ENCODE peak calls at places on chromosome 16, in eight cellular contexts. One of them, this sample, is unnamed.

GRCh38 chr16:50842589-50842988 is 100.7 kb downstream of the CYLD start:
- DNase-seq in coronary artery: no peak
- DNase-seq in thoracic aorta: no peak
- DNase-seq in GM23338: no peak
- DNase-seq in lower lobe of right lung: no peak
- DNase-seq in OCI-LY7: no peak
- DNase-seq in pancreas: no peak
- DNase-seq in left ventricle myocardium inferior: no peak
- DNase-seq in this sample: no peak

GRCh38 chr16:57372372-57373116 is at the start of gene CX3CL1:
- DNase-seq in coronary artery: no peak
- DNase-seq in thoracic aorta: no peak
- DNase-seq in GM23338: peak; percentile 81
- DNase-seq in lower lobe of right lung: peak; percentile 62
- DNase-seq in OCI-LY7: no peak
- DNase-seq in pancreas: peak; percentile 77
- DNase-seq in left ventricle myocardium inferior: peak; percentile 60
- DNase-seq in this sample: no peak

GRCh38 chr16:69618721-69619120 is 53.0 kb downstream of the NFAT5 start:
- DNase-seq in coronary artery: no peak
- DNase-seq in thoracic aorta: no peak
- DNase-seq in GM23338: no peak
- DNase-seq in lower lobe of right lung: no peak
- DNase-seq in OCI-LY7: no peak
- DNase-seq in pancreas: no peak
- DNase-seq in left ventricle myocardium inferior: no peak
- DNase-seq in this sample: no peak

GRCh38 chr16:56558024-56558747 is 6.7 kb upstream of the MT4 start:
- DNase-seq in coronary artery: no peak
- DNase-seq in thoracic aorta: no peak
- DNase-seq in GM23338: no peak
- DNase-seq in lower lobe of right lung: no peak
- DNase-seq in OCI-LY7: no peak
- DNase-seq in pancreas: peak; percentile 18
- DNase-seq in left ventricle myocardium inferior: no peak
- DNase-seq in this sample: no peak

GRCh38 chr16:25210758-25211157 is 6.0 kb upstream of the AQP8 start:
- DNase-seq in coronary artery: no peak
- DNase-seq in thoracic aorta: no peak
- DNase-seq in GM23338: no peak
- DNase-seq in lower lobe of right lung: no peak
- DNase-seq in OCI-LY7: no peak
- DNase-seq in pancreas: no peak
- DNase-seq in left ventricle myocardium inferior: no peak
- DNase-seq in this sample: no peak

GRCh38 chr16:15597822-15598647 is 44.9 kb downstream of the MARF1 start:
- DNase-seq in coronary artery: no peak
- DNase-seq in thoracic aorta: no peak
- DNase-seq in GM23338: no peak
- DNase-seq in lower lobe of right lung: no peak
- DNase-seq in OCI-LY7: no peak
- DNase-seq in pancreas: no peak
- DNase-seq in left ventricle myocardium inferior: no peak
- DNase-seq in this sample: no peak

GRCh38 chr16:3541527-3542152 is 35.6 kb downstream of the NLRC3 start:
- DNase-seq in coronary artery: no peak
- DNase-seq in thoracic aorta: no peak
- DNase-seq in GM23338: peak; percentile 24
- DNase-seq in lower lobe of right lung: no peak
- DNase-seq in OCI-LY7: no peak
- DNase-seq in pancreas: no peak
- DNase-seq in left ventricle myocardium inferior: no peak
- DNase-seq in this sample: no peak

GRCh38 chr16:19715566-19715965 is 2.5 kb downstream of the KNOP1 start:
- DNase-seq in coronary artery: no peak
- DNase-seq in thoracic aorta: no peak
- DNase-seq in GM23338: no peak
- DNase-seq in lower lobe of right lung: no peak
- DNase-seq in OCI-LY7: no peak
- DNase-seq in pancreas: no peak
- DNase-seq in left ventricle myocardium inferior: no peak
- DNase-seq in this sample: no peak

GRCh38 chr16:47036201-47036600 is 62.7 kb upstream of the DNAJA2 start:
- DNase-seq in coronary artery: no peak
- DNase-seq in thoracic aorta: no peak
- DNase-seq in GM23338: no peak
- DNase-seq in lower lobe of right lung: no peak
- DNase-seq in OCI-LY7: peak; percentile 24
- DNase-seq in pancreas: no peak
- DNase-seq in left ventricle myocardium inferior: no peak
- DNase-seq in this sample: no peak
- TF ChIP-seq CTCF in coronary artery: no peak
- TF ChIP-seq CTCF in thoracic aorta: no peak
- TF ChIP-seq CTCF in GM23338: peak; percentile 8
- TF ChIP-seq CTCF in lower lobe of right lung: no peak
- TF ChIP-seq CTCF in OCI-LY7: peak; percentile 58
- TF ChIP-seq CTCF in pancreas: no peak
- TF ChIP-seq CTCF in left ventricle myocardium inferior: no peak
- TF ChIP-seq CTCF in this sample: peak; percentile 31

DNA sequence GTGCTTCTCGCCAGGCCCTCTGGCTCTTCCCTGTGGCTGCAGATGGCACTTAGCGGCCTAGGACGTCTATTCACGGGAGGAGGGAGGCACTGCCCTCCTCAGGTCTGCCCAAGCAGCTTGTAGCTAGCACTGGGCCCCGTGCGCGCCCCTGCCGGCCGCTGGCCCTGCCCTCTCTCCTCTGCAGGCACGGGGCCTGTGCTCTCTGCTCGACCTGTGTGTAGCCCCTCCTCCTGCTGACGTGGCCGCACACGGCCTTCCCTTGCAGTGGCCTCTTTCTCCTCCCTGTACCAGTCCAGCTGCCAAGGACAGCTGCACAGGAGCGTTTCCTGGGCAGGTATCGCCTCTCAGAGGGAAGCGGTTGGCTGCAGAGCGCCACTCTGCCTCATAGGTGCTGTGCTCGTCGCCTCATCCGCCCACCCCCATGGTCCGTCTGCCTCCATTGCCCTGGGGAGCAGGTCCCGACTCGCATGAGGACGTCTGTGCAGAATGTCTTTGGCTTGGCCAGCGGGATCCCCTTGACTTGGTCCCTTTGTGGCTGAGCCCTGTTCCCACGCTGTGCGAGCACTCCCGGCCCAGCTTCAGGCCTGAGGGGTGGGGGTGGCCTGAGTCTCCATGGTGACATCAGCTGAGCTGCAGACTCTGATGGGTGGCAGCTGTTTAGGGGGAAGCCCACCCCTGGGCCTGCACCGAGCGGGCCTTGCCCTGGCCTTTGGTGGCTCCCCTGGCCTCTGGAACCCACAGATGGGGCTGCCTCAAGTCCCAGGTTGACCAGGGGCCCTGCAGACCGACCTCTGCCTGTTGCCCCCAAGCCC is 34.6 kb downstream of the TSC2 start:
- DNase-seq in coronary artery: no peak
- DNase-seq in thoracic aorta: no peak
- DNase-seq in GM23338: no peak
- DNase-seq in lower lobe of right lung: no peak
- DNase-seq in OCI-LY7: no peak
- DNase-seq in pancreas: peak; percentile 91
- DNase-seq in left ventricle myocardium inferior: no peak
- DNase-seq in this sample: no peak
- TF ChIP-seq CTCF in coronary artery: no peak
- TF ChIP-seq CTCF in thoracic aorta: no peak
- TF ChIP-seq CTCF in GM23338: no peak
- TF ChIP-seq CTCF in lower lobe of right lung: no peak
- TF ChIP-seq CTCF in OCI-LY7: no peak
- TF ChIP-seq CTCF in pancreas: no peak
- TF ChIP-seq CTCF in left ventricle myocardium inferior: peak; percentile 32
- TF ChIP-seq CTCF in this sample: no peak

GRCh38 chr16:87185313-87185712 is 131.9 kb downstream of the C16orf95 start:
- DNase-seq in coronary artery: no peak
- DNase-seq in thoracic aorta: no peak
- DNase-seq in GM23338: no peak
- DNase-seq in lower lobe of right lung: no peak
- DNase-seq in OCI-LY7: no peak
- DNase-seq in pancreas: no peak
- DNase-seq in left ventricle myocardium inferior: no peak
- DNase-seq in this sample: no peak
- TF ChIP-seq CTCF in coronary artery: no peak
- TF ChIP-seq CTCF in thoracic aorta: no peak
- TF ChIP-seq CTCF in GM23338: peak; percentile 32
- TF ChIP-seq CTCF in lower lobe of right lung: no peak
- TF ChIP-seq CTCF in OCI-LY7: no peak
- TF ChIP-seq CTCF in pancreas: no peak
- TF ChIP-seq CTCF in left ventricle myocardium inferior: no peak
- TF ChIP-seq CTCF in this sample: no peak

GRCh38 chr16:49513040-49513439 is 139.4 kb downstream of the C16orf78 start:
- DNase-seq in coronary artery: no peak
- DNase-seq in thoracic aorta: no peak
- DNase-seq in GM23338: peak; percentile 66
- DNase-seq in lower lobe of right lung: peak; percentile 38
- DNase-seq in OCI-LY7: peak; percentile 36
- DNase-seq in pancreas: no peak
- DNase-seq in left ventricle myocardium inferior: no peak
- DNase-seq in this sample: no peak
- TF ChIP-seq CTCF in coronary artery: no peak
- TF ChIP-seq CTCF in thoracic aorta: no peak
- TF ChIP-seq CTCF in GM23338: peak; percentile 71
- TF ChIP-seq CTCF in lower lobe of right lung: peak; percentile 9
- TF ChIP-seq CTCF in OCI-LY7: peak; percentile 51
- TF ChIP-seq CTCF in pancreas: no peak
- TF ChIP-seq CTCF in left ventricle myocardium inferior: peak; percentile 41
- TF ChIP-seq CTCF in this sample: peak; percentile 40

DNA sequence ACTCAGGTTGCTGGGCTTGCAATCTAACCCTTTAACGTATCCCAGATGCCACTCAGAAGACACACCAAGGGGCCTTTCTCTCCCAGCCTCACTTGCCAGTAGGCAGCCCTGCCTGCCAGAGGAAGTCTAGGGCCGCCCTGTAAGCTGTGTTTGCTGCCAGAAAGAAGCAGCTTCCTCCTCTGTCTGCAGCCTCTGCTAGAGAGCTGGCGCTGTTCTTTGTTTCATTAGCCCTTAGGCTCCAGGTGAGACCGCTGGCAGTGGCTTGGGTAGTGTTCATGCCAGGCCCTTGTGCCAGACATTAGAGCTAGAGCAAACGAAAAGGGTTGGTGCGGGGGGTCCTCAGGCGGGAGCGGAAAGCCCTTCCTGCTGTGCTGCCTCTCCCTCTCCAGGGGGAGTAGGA is 8.9 kb downstream of the CTRL start:
- DNase-seq in coronary artery: no peak
- DNase-seq in thoracic aorta: no peak
- DNase-seq in GM23338: no peak
- DNase-seq in lower lobe of right lung: no peak
- DNase-seq in OCI-LY7: no peak
- DNase-seq in pancreas: peak; percentile 28
- DNase-seq in left ventricle myocardium inferior: no peak
- DNase-seq in this sample: no peak
- TF ChIP-seq CTCF in coronary artery: no peak
- TF ChIP-seq CTCF in thoracic aorta: no peak
- TF ChIP-seq CTCF in GM23338: no peak
- TF ChIP-seq CTCF in lower lobe of right lung: no peak
- TF ChIP-seq CTCF in OCI-LY7: no peak
- TF ChIP-seq CTCF in pancreas: no peak
- TF ChIP-seq CTCF in left ventricle myocardium inferior: no peak
- TF ChIP-seq CTCF in this sample: no peak

GRCh38 chr16:88811600-88811849 is 203 bp downstream of the APRT start:
- DNase-seq in coronary artery: no peak
- DNase-seq in thoracic aorta: no peak
- DNase-seq in GM23338: no peak
- DNase-seq in lower lobe of right lung: no peak
- DNase-seq in OCI-LY7: no peak
- DNase-seq in pancreas: no peak
- DNase-seq in left ventricle myocardium inferior: no peak
- DNase-seq in this sample: no peak

GRCh38 chr16:88810868-88811599 is 694 bp downstream of the APRT start:
- DNase-seq in coronary artery: peak; percentile 86
- DNase-seq in thoracic aorta: peak; percentile 25
- DNase-seq in GM23338: peak; percentile 62
- DNase-seq in lower lobe of right lung: peak; percentile 88
- DNase-seq in OCI-LY7: peak; percentile 93
- DNase-seq in pancreas: peak; percentile 85
- DNase-seq in left ventricle myocardium inferior: peak; percentile 79
- DNase-seq in this sample: no peak

GRCh38 chr16:88810166-88810867 is 1.4 kb downstream of the APRT start:
- DNase-seq in coronary artery: no peak
- DNase-seq in thoracic aorta: no peak
- DNase-seq in GM23338: no peak
- DNase-seq in lower lobe of right lung: no peak
- DNase-seq in OCI-LY7: peak; percentile 58
- DNase-seq in pancreas: peak; percentile 38
- DNase-seq in left ventricle myocardium inferior: no peak
- DNase-seq in this sample: no peak

GRCh38 chr16:88813396-88814143 is 1.8 kb upstream of the APRT start:
- DNase-seq in coronary artery: no peak
- DNase-seq in thoracic aorta: no peak
- DNase-seq in GM23338: no peak
- DNase-seq in lower lobe of right lung: no peak
- DNase-seq in OCI-LY7: no peak
- DNase-seq in pancreas: no peak
- DNase-seq in left ventricle myocardium inferior: no peak
- DNase-seq in this sample: no peak

DNA sequence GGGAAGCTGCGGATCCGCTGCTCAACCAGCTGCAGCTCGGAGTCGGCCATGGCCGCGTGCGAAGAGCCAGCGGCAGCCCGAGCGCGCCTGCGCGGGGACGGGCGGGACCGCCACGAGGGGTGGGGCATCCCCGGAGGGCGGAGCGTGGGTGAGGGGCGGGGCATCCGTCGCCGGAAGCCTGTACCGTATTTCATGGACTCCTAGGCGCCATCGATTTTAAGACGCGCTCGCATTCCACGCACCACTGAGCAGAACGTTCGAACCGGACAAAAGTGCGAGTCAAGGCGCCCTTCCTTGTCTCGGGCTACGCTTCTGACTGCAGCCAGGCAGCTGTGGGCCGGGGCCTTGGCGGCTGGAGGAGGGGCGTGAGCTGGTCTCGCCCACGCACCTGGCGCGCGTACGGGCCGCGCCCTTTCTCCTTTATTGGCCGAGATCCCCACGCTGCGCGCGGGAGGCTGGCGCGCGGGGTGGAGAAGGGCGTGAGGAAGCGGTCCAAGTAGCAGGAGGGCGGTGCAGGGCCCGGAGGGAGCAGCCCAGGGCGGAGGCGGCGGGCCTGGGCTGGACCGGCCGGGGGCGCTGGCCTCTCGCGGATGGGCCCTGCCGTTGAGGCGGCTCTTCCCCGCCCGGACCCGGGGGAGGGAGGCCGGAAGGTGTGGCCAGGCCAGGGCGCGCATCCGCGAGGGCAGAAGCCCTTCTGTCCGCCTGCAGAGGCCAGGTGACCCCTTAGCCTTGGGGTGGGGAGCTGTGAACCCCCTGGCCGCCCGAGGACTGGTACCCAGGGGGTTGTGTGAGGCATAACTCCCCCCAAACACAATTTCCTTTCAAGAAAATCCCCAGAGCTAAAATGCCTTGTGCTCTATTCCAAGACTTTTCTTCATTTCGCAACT is at the start of gene APRT:
- DNase-seq in coronary artery: peak; percentile 96
- DNase-seq in thoracic aorta: peak; percentile 56
- DNase-seq in GM23338: peak; percentile 90
- DNase-seq in lower lobe of right lung: peak; percentile 95
- DNase-seq in OCI-LY7: peak; percentile 93
- DNase-seq in pancreas: peak; percentile 98
- DNase-seq in left ventricle myocardium inferior: peak; percentile 94
- DNase-seq in this sample: peak; percentile 87
- TF ChIP-seq CTCF in coronary artery: no peak
- TF ChIP-seq CTCF in thoracic aorta: peak; percentile 24
- TF ChIP-seq CTCF in GM23338: peak; percentile 59
- TF ChIP-seq CTCF in lower lobe of right lung: peak; percentile 41
- TF ChIP-seq CTCF in OCI-LY7: no peak
- TF ChIP-seq CTCF in pancreas: no peak
- TF ChIP-seq CTCF in left ventricle myocardium inferior: peak; percentile 59
- TF ChIP-seq CTCF in this sample: no peak

GRCh38 chr16:63289834-63290460 is 1253.7 kb upstream of the CDH8 start:
- DNase-seq in coronary artery: no peak
- DNase-seq in thoracic aorta: no peak
- DNase-seq in GM23338: peak; percentile 80
- DNase-seq in lower lobe of right lung: no peak
- DNase-seq in OCI-LY7: peak; percentile 39
- DNase-seq in pancreas: peak; percentile 58
- DNase-seq in left ventricle myocardium inferior: no peak
- DNase-seq in this sample: no peak
- TF ChIP-seq CTCF in coronary artery: no peak
- TF ChIP-seq CTCF in thoracic aorta: no peak
- TF ChIP-seq CTCF in GM23338: peak; percentile 92
- TF ChIP-seq CTCF in lower lobe of right lung: peak; percentile 64
- TF ChIP-seq CTCF in OCI-LY7: peak; percentile 84
- TF ChIP-seq CTCF in pancreas: peak; percentile 60
- TF ChIP-seq CTCF in left ventricle myocardium inferior: peak; percentile 84
- TF ChIP-seq CTCF in this sample: peak; percentile 57